ENCODE peak calls at places on chromosomes 13 and 19, in eight cellular contexts. B, W, X, R, I, D, P and O are unnamed samples.

GRCh38 chr19:28044477-28044876 is 1168.5 kb downstream of the UQCRFS1 start:
- DNase-seq in B (no peak), W (no peak), X (no peak), R (no peak), I (no peak), D (no peak), P (no peak), O (no peak)

GRCh38 chr19:38277969-38278680 is 13.8 kb downstream of the SPINT2 start:
- DNase-seq in B (peak), W (no peak), X (peak), R (no peak), I (no peak), D (no peak), P (no peak), O (no peak)

GRCh38 chr19:32337176-32337808 is 8.1 kb upstream of the ZNF507 start:
- DNase-seq in B (no peak), W (no peak), X (no peak), R (no peak), I (peak), D (no peak), P (no peak), O (no peak)

GRCh38 chr19:29724741-29725140 is 9.7 kb upstream of the C19orf12 start:
- DNase-seq in B (no peak), W (no peak), X (no peak), R (no peak), I (no peak), D (no peak), P (no peak), O (no peak)

GRCh38 chr19:11378319-11379189 is 4.1 kb downstream of the SWSAP1 start:
- DNase-seq in B (peak), W (peak), X (peak), R (no peak), I (peak), D (no peak), P (no peak), O (peak)

GRCh38 chr13:107138468-107138867 is 570.5 kb upstream of the ARGLU1 start:
- DNase-seq in B (no peak), W (peak), X (no peak), R (no peak), I (no peak), D (no peak), P (no peak), O (no peak)

GRCh38 chr13:80469105-80469840 is 128.3 kb upstream of the SPRY2 start:
- DNase-seq in B (no peak), W (no peak), X (no peak), R (no peak), I (no peak), D (no peak), P (no peak), O (no peak)

GRCh38 chr19:30669329-30670010 is 297.3 kb downstream of the ZNF536 start:
- DNase-seq in B (peak), W (peak), X (peak), R (peak), I (peak), D (peak), P (no peak), O (peak)

GRCh38 chr19:19399733-19400438 is 5.6 kb upstream of the GATAD2A start:
- DNase-seq in B (no peak), W (no peak), X (peak), R (no peak), I (no peak), D (no peak), P (no peak), O (no peak)

GRCh38 chr19:7500811-7501450 is 12.1 kb upstream of the PEX11G start:
- DNase-seq in B (peak), W (peak), X (peak), R (no peak), I (peak), D (no peak), P (peak), O (peak)

DNA sequence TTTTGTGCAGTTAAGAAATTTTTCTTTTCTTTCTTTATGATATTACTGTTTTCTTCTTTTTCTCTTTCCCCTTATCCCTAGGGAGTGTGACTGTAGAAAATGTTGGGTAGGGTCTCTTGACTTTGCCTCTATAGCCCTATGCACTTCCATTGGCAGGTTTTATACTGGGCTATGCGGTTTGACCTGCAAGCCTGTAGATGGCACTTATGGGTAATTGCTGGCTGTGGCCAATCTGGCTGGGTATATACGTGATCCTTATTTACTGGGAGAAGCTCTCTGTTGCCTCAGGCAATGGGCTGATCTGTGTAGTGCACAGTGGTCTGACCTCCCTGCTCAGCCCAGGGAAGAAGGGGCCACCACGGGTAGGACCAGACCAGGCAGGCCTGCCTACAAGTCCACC is 78.8 kb downstream of the RAP2A start:
- DNase-seq in B (no peak), W (no peak), X (no peak), R (no peak), I (peak), D (no peak), P (no peak), O (no peak)
- TF ChIP-seq CTCF in B (no peak), W (no peak), X (peak), R (no peak), I (peak), D (no peak), P (no peak), O (no peak)

GRCh38 chr13:110350509-110350908 is 43.4 kb downstream of the COL4A2 start:
- DNase-seq in B (no peak), W (no peak), X (no peak), R (no peak), I (no peak), D (no peak), P (no peak), O (no peak)
- H3K27ac ChIP-seq in B (no peak), W (no peak), X (no peak), R (no peak), I (no peak), D (no peak), P (no peak), O (peak)

GRCh38 chr13:21483748-21484147 is 24.6 kb upstream of the ZDHHC20 start:
- DNase-seq in B (no peak), W (no peak), X (no peak), R (no peak), I (no peak), D (no peak), P (no peak), O (no peak)
- TF ChIP-seq CTCF in B (no peak), W (no peak), X (no peak), R (no peak), I (no peak), D (no peak), P (no peak), O (no peak)

GRCh38 chr19:50199254-50199545 is 4.2 kb upstream of the MYH14 start:
- DNase-seq in B (no peak), W (no peak), X (no peak), R (no peak), I (no peak), D (no peak), P (no peak), O (no peak)
- H3K27ac ChIP-seq in B (no peak), W (no peak), X (no peak), R (peak), I (no peak), D (no peak), P (no peak), O (no peak)

DNA sequence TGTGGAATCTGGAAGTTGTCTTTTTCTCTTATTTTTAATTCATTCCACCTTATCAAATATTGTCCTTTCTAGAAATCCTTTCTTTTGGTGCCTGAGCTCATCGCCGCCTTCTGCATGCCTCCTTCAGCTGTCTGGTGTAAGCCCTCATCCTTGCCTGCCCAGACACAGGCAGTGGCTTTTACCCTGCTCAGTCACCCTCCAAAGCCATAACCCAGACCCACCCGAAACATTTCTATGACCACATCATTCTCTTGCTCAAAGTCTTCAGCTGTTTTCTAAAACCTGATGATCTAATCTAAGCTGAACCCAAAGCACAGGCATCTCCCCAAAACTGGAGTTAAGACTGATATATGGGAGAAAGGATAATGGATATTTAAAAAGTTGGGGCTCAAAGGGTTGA is 753.7 kb upstream of the SGCG start:
- DNase-seq in B (no peak), W (no peak), X (no peak), R (no peak), I (no peak), D (no peak), P (no peak), O (no peak)
- TF ChIP-seq CTCF in B (no peak), W (no peak), X (no peak), R (no peak), I (no peak), D (no peak), P (no peak), O (no peak)

DNA sequence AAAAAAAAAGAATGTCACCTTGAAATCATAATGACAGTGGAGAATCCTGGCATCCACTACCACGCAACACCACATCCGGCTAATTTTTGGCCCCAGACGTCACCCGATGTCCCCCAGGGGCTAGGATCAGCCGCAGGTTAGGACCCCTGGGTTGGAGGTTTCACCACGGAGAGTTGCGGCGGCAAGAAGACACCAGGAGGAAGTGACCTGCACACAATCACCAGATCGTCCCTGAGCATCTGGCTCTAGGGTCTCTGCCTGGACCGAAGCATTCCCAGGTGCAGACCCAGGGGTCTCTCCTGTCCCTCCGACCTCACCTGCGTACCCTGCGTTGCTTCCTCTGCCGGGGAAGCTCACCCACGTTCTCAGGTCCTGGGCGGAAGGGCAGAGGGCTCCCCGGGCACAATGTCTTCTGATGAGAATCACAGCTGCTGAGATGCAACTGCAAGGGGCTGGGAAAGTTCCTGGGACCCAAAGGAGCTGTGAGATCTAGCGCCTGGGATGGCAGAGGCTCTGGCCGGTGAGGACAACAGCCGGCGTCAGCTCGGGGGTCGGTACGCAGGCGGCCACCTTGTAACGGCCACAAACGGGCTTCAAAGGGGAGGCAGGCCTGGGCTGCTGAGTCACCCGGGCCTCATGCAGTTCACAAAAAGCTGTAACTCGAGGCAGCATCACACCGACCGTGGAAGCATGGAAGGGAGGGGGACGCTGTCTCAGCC is 111.2 kb downstream of the GADD45B start:
- DNase-seq in B (no peak), W (peak), X (peak), R (no peak), I (no peak), D (no peak), P (no peak), O (no peak)
- H3K27ac ChIP-seq in B (no peak), W (no peak), X (no peak), R (peak), I (peak), D (no peak), P (no peak), O (no peak)

DNA sequence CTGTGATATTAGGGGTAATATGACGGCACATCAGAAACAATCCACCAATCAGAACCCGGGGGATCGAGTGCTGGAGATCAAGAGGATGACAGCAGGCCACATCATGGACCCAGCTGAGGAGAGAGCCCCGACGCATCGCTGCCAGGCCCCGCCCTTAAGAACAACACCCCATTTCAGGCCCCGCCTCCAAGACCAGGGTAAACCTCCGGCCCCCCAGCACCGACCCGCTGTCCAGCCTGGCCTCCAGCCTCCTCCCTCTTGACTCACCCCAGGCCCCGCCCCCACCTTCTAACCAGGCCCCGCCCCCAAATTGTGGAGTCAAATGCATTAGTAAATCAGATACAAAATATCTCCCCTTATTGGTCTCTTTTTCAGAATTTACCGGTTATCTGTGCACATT is 4.7 kb upstream of the ZNF611 start:
- DNase-seq in B (no peak), W (no peak), X (no peak), R (no peak), I (no peak), D (no peak), P (no peak), O (no peak)
- TF ChIP-seq CTCF in B (no peak), W (no peak), X (no peak), R (no peak), I (no peak), D (no peak), P (no peak), O (no peak)

DNA sequence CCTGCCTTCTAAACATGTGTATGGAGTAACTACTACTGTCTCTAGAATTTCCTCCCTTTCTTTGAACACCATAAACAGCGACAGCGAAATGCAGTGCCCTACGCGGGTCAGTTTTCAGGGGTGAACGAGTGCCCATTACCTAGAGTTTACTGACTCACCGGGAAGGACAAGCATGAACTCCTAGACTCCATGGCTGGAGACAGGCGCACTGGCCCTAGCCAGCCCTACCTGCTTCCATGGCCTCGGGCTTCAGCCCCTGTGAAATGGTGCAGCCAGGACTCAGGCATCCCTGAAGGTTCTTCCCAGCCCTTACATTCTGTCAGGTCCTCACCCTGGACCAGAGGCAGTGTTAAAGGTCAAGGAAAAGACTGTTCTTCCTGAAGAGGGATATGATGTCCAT is 8.5 kb downstream of the RANBP3 start:
- DNase-seq in B (peak), W (no peak), X (no peak), R (no peak), I (no peak), D (no peak), P (no peak), O (no peak)
- H3K27ac ChIP-seq in B (peak), W (peak), X (peak), R (no peak), I (peak), D (peak), P (no peak), O (peak)

DNA sequence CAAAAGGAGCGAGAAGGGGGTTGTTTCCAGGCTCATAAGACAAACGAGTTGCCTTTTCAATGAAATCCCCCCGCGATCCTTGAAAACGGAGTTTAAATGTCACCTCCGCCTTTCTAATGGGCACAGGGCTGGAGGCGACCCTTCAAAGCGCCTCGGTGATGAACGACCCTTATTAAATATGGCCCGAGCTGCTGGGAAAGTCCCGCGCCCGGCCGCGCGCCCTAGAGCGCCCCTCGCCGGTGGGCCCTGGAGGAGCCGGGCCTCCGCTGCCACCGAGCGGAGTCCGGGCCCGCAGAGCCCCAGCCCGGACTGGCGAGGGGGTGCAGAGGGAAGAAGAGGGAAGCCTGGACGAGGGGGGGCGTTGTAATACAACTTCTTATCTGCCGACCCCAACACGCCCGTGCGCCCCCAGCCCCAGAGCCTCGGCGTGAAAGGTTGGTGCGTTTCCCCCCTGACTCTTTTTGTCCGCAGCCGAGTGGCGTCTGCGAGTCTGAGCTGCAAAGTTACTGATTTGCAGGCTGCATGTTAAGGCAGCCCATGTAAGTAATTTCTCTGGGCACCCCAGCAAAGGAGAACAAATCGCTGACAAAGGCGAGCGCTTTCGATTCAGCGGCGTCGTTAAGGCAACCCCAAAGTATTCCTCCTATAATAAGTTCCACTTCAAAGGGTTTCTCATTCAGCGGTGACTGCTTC is 11.9 kb downstream of the ZIC5 start:
- DNase-seq in B (no peak), W (peak), X (no peak), R (no peak), I (no peak), D (no peak), P (no peak), O (no peak)
- TF ChIP-seq CTCF in B (peak), W (peak), X (no peak), R (no peak), I (peak), D (no peak), P (no peak), O (no peak)

GRCh38 chr19:35738887-35739229 is 3.4 kb downstream of the IGFLR1 start:
- DNase-seq in B (no peak), W (no peak), X (no peak), R (no peak), I (no peak), D (no peak), P (no peak), O (no peak)

GRCh38 chr19:35739275-35740107 is 2.8 kb downstream of the IGFLR1 start:
- DNase-seq in B (no peak), W (no peak), X (no peak), R (no peak), I (no peak), D (no peak), P (no peak), O (no peak)

GRCh38 chr19:35740108-35740422 is 2.2 kb downstream of the IGFLR1 start:
- DNase-seq in B (no peak), W (peak), X (no peak), R (no peak), I (no peak), D (no peak), P (no peak), O (no peak)

GRCh38 chr19:35736913-35737886 is 5.1 kb downstream of the IGFLR1 start:
- DNase-seq in B (no peak), W (no peak), X (no peak), R (no peak), I (no peak), D (peak), P (no peak), O (no peak)

GRCh38 chr19:35738021-35738886 is 4.0 kb downstream of the IGFLR1 start:
- DNase-seq in B (no peak), W (no peak), X (no peak), R (no peak), I (no peak), D (no peak), P (no peak), O (no peak)
- H3K27ac ChIP-seq in B (no peak), W (no peak), X (no peak), R (no peak), I (no peak), D (no peak), P (no peak), O (peak)